ENCODE peak calls at places on chromosomes 12 and 14, in six cellular contexts. R is HepG2, G is fibroblast of mammary gland, U is heart right ventricle, Z is IMR-90, S is AG09309. O is an unnamed sample.

GRCh38 chr14:65169351-65169750 is 67.0 kb upstream of the MAX start:
- DNase-seq in R (no peak), S (peak), Z (peak), G (peak), U (no peak), O (no peak)

GRCh38 chr14:29755311-29756052 is 172.2 kb downstream of the PRKD1 start:
- DNase-seq in Z (no peak), S (no peak), R (no peak), G (no peak), U (no peak), O (no peak)

GRCh38 chr14:89304972-89305703 is 111.9 kb downstream of the FOXN3 start:
- DNase-seq in S (no peak), Z (peak), R (no peak), G (peak), U (no peak), O (no peak)

GRCh38 chr12:15979096-15980091 is 68.3 kb downstream of the DERA start:
- DNase-seq in G (peak), S (peak), U (no peak), R (peak), Z (peak), O (no peak)

GRCh38 chr12:79233341-79233761 is 368.8 kb downstream of the SYT1 start:
- DNase-seq in R (no peak), Z (no peak), U (no peak), S (no peak), G (no peak), O (no peak)

GRCh38 chr14:102233081-102233480 is 71.9 kb downstream of the MOK start:
- DNase-seq in G (no peak), S (no peak), U (no peak), Z (no peak), R (no peak), O (no peak)

GRCh38 chr12:111298583-111299436 is 70.1 kb downstream of the PHETA1 start:
- DNase-seq in R (peak), Z (peak), S (no peak), G (peak), U (peak), O (peak)

GRCh38 chr14:75283162-75283883 is 4.7 kb downstream of the FOS start:
- DNase-seq in G (no peak), S (no peak), R (peak), Z (peak), U (no peak), O (no peak)

GRCh38 chr14:91410781-91411536 is 6.7 kb downstream of the CCDC88C start:
- DNase-seq in U (no peak), Z (no peak), S (no peak), G (no peak), R (no peak), O (no peak)

GRCh38 chr14:77273796-77274195 is 2.8 kb upstream of the NGB start:
- DNase-seq in U (no peak), Z (no peak), G (no peak), S (no peak), R (no peak), O (no peak)

GRCh38 chr14:33950320-33951182 is at the start of gene EGLN3:
- DNase-seq in Z (peak), S (no peak), U (peak), G (peak), R (peak), O (peak)

GRCh38 chr14:96581026-96581425 is 78.8 kb downstream of the PAPOLA start:
- DNase-seq in G (no peak), U (no peak), R (no peak), S (no peak), Z (no peak), O (no peak)

GRCh38 chr14:98580131-98580678 is 691.8 kb downstream of the BCL11B start:
- DNase-seq in Z (no peak), R (no peak), S (no peak), G (no peak), U (no peak), O (no peak)

GRCh38 chr12:123384318-123384993 is 524 bp downstream of the KMT5A start:
- DNase-seq in G (no peak), Z (no peak), U (peak), S (no peak), R (no peak), O (peak)

GRCh38 chr12:108004368-108004767 is 124.7 kb upstream of the WSCD2 start:
- DNase-seq in R (no peak), S (no peak), U (no peak), Z (no peak), G (no peak), O (no peak)

GRCh38 chr12:31234955-31235867 is 90.7 kb downstream of the SINHCAF start:
- DNase-seq in G (peak), S (no peak), Z (peak), R (peak), U (peak), O (peak)

GRCh38 chr12:59494617-59495016 is 101.2 kb upstream of the SLC16A7 start:
- DNase-seq in Z (no peak), U (no peak), G (no peak), S (no peak), R (no peak), O (no peak)

GRCh38 chr12:105170139-105170538 is 62.6 kb downstream of the WASHC4 start:
- DNase-seq in S (no peak), G (no peak), U (no peak), R (no peak), Z (no peak), O (no peak)
- TF ChIP-seq CTCF in S (no peak), G (no peak), U (no peak), R (no peak), Z (no peak), O (no peak)

GRCh38 chr12:51863921-51864700 is 15.6 kb upstream of the FIGNL2 start:
- DNase-seq in S (no peak), R (peak), G (no peak), U (no peak), Z (no peak), O (no peak)

GRCh38 chr12:51864701-51865469 is 16.4 kb upstream of the FIGNL2 start:
- DNase-seq in Z (no peak), U (no peak), R (no peak), G (peak), S (no peak), O (peak)

GRCh38 chr12:51865470-51865745 is 16.9 kb upstream of the FIGNL2 start:
- DNase-seq in R (no peak), Z (no peak), G (no peak), S (no peak), U (no peak), O (peak)

GRCh38 chr12:51862947-51863346 is 14.4 kb upstream of the FIGNL2 start:
- DNase-seq in G (no peak), U (no peak), S (no peak), R (no peak), Z (no peak), O (peak)

DNA sequence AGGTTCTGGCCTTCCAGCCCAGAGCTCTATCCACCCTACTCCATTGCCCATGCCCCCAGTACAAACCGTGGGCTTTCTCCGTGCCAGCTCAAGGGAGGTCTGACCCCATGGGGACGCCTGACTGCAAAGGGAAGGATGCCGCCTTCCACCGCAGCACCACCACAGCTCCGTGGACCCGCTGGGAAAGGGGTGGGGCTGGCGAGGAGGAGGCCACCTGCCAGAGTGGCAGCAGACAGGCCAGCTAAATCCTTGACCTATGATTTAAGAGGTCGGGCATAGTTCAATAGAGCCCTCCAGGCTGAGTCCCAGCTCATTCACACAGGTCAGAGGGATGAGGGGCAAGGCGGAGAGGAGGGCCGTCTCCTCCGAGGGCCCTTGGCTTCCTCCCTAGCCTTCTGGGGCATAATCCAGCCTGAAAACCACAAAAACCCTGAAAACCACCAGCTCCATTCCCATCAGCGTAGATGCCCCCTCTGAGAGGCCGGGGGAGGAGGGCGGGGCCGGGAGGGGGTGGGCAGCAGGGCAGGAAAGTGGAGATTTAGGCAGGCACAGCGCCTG is 14.9 kb upstream of the FIGNL2 start:
- DNase-seq in S (no peak), R (no peak), U (no peak), Z (no peak), G (no peak), O (no peak)
- H3K4me3 ChIP-seq in S (no peak), R (peak), U (peak), Z (no peak), G (no peak), O (peak)

GRCh38 chr12:6620885-6621274 is 13.7 kb upstream of the CHD4 start:
- DNase-seq in R (no peak), G (no peak), U (no peak), Z (no peak), S (no peak), O (peak)

GRCh38 chr12:6615802-6616201 is 8.6 kb upstream of the CHD4 start:
- DNase-seq in S (no peak), U (no peak), R (no peak), Z (no peak), G (no peak), O (no peak)

GRCh38 chr12:6614513-6615177 is 7.5 kb upstream of the CHD4 start:
- DNase-seq in Z (no peak), U (no peak), G (no peak), S (no peak), R (no peak), O (no peak)

GRCh38 chr12:6618483-6618882 is 11.3 kb upstream of the CHD4 start:
- DNase-seq in R (no peak), U (no peak), G (no peak), Z (no peak), S (no peak), O (no peak)

GRCh38 chr12:6620137-6620884 is 13.1 kb upstream of the CHD4 start:
- DNase-seq in R (no peak), Z (no peak), S (no peak), U (peak), G (peak), O (peak)
- TF ChIP-seq CTCF in R (no peak), Z (peak), S (peak), U (peak), G (peak), O (peak)

DNA sequence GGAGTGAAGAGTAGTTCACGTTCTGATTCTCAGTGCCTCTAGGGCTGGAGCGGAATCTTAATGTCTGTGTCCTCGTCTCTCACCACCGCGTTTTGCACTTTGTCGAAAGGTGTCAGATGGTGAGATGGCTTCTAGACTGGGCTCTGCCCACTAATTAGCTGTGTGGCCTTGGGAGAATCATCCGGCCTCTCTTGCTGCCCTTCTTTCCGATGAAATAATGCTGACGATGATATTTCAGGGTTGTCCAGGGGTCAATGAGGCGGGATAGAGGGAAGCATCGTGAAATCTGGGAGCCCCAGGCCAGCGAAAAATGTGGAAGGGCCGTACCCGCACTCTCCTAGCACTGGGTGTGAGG is 805 bp upstream of the GALNT16 start:
- DNase-seq in U (no peak), G (no peak), Z (no peak), S (no peak), R (no peak), O (no peak)
- H3K4me3 ChIP-seq in U (peak), G (no peak), Z (no peak), S (peak), R (peak), O (peak)

GRCh38 chr12:45268672-45269406 is 52.9 kb downstream of the ANO6 start:
- DNase-seq in G (peak), R (peak), S (peak), U (peak), Z (peak), O (peak)
- TF ChIP-seq CTCF in G (peak), R (peak), S (peak), U (peak), Z (peak), O (peak)

GRCh38 chr12:130911933-130912332 is 40.1 kb downstream of the RAN start:
- DNase-seq in Z (no peak), U (no peak), G (no peak), R (no peak), S (no peak), O (no peak)

GRCh38 chr12:130917607-130918006 is 36.1 kb upstream of the ADGRD1 start:
- DNase-seq in G (no peak), Z (no peak), R (no peak), S (no peak), U (no peak), O (no peak)

GRCh38 chr12:130919115-130919514 is 34.6 kb upstream of the ADGRD1 start:
- DNase-seq in R (no peak), U (no peak), S (no peak), Z (no peak), G (no peak), O (no peak)

GRCh38 chr12:130920119-130920703 is 33.5 kb upstream of the ADGRD1 start:
- DNase-seq in S (no peak), R (peak), Z (no peak), U (no peak), G (peak), O (no peak)

GRCh38 chr12:130916251-130916911 is 37.3 kb upstream of the ADGRD1 start:
- DNase-seq in U (peak), G (peak), S (peak), Z (peak), R (peak), O (peak)
- H3K4me3 ChIP-seq in U (peak), G (no peak), S (no peak), Z (no peak), R (no peak), O (peak)

O was measured in psoas muscle.